ENCODE peak calls at places on chromosomes 7 and 10, in nine cellular contexts. P is AG04450; O is CD8-positive, alpha-beta T cell; Q is hepatocyte; F is Panc1; C is A549; A is heart left ventricle; I is PC-3; X is endodermal cell. N is an unnamed sample.

GRCh38 chr10:61883376-61883997 is 18.0 kb upstream of the ARID5B start:
- DNase-seq in P (no peak), Q (no peak), I (no peak), F (no peak), A (no peak), C (no peak), O (no peak), X (no peak), N (no peak)

GRCh38 chr10:4121531-4122380 is 336.7 kb upstream of the KLF6 start:
- DNase-seq in X (no peak), F (no peak), O (no peak), Q (no peak), I (peak), A (no peak), P (no peak), C (no peak), N (no peak)

GRCh38 chr10:71832967-71833366 is 18.1 kb downstream of the PSAP start:
- DNase-seq in Q (no peak), A (no peak), C (no peak), F (no peak), X (no peak), I (no peak), O (no peak), P (no peak), N (no peak)

GRCh38 chr10:132143162-132143561 is 43.6 kb upstream of the DPYSL4 start:
- DNase-seq in F (no peak), O (no peak), A (peak), P (no peak), I (no peak), Q (no peak), C (no peak), X (no peak), N (no peak)

GRCh38 chr7:121297843-121298242 is 31.0 kb upstream of the WNT16 start:
- DNase-seq in P (no peak), C (no peak), A (no peak), F (no peak), O (no peak), Q (no peak), X (no peak), I (no peak), N (no peak)

GRCh38 chr7:119783799-119784198 is 489.2 kb upstream of the KCND2 start:
- DNase-seq in Q (peak), F (no peak), A (no peak), X (no peak), O (no peak), I (peak), P (no peak), C (no peak), N (no peak)

GRCh38 chr10:77428776-77429395 is 208.7 kb downstream of the KCNMA1 start:
- DNase-seq in F (no peak), C (peak), O (no peak), Q (peak), P (peak), A (no peak), X (peak), I (peak), N (peak)

GRCh38 chr10:131312261-131312801 is 810 bp upstream of the TCERG1L start:
- DNase-seq in Q (peak), C (no peak), P (no peak), F (no peak), O (no peak), I (no peak), A (no peak), X (peak), N (no peak)

GRCh38 chr7:131721660-131722059 is 165.2 kb upstream of the PODXL start:
- DNase-seq in F (no peak), Q (no peak), P (no peak), X (no peak), I (no peak), A (no peak), O (no peak), C (no peak), N (no peak)

GRCh38 chr10:14486777-14487510 is 156.2 kb upstream of the FRMD4A start:
- DNase-seq in O (no peak), C (no peak), P (peak), Q (no peak), I (no peak), A (no peak), F (no peak), X (no peak), N (no peak)

GRCh38 chr10:95880704-95881103 is 27.1 kb upstream of the CC2D2B start:
- DNase-seq in O (no peak), Q (no peak), A (no peak), P (no peak), F (no peak), X (no peak), C (no peak), I (no peak), N (no peak)

GRCh38 chr10:119140603-119141245 is 24.8 kb downstream of the SFXN4 start:
- DNase-seq in C (no peak), F (no peak), X (peak), Q (no peak), O (no peak), I (no peak), A (no peak), P (no peak), N (no peak)

DNA sequence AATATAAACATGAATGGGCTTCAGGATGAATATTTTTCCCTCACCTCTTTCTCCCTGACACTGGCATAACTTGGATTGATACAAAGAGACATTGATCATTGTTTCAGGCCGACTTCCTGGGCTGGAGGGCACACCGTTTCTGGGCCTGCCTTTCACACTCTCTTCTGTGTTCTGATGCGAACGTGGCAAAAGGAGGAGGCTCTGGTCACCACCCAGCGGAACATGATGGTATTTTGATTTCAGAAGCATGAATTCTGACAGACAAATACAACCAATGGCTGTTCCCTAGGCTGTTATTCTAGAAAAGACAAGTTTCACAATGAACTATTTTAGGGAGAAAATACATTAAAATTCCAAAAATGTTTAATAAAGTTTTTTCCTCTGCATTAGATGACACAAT is 534.5 kb upstream of the MKI67 start:
- DNase-seq in O (no peak), F (no peak), P (no peak), I (no peak), X (no peak), A (no peak), Q (no peak), C (peak), N (peak)
- TF ChIP-seq CTCF in O (no peak), F (peak), P (no peak), I (no peak), X (no peak), A (no peak), Q (no peak), C (no peak), N (no peak)

GRCh38 chr7:44914992-44915607 is 29.8 kb upstream of the PURB start:
- DNase-seq in X (no peak), I (no peak), C (no peak), P (no peak), F (no peak), Q (no peak), O (peak), A (no peak), N (no peak)
- H3K27ac ChIP-seq in X (no peak), I (no peak), C (no peak), P (no peak), F (no peak), Q (no peak), O (no peak), A (no peak), N (no peak)

GRCh38 chr7:140673063-140673769 is 471 bp downstream of the ADCK2 start:
- DNase-seq in X (peak), Q (peak), P (no peak), A (peak), F (no peak), C (peak), O (peak), I (peak), N (peak)
- TF ChIP-seq CTCF in X (no peak), Q (peak), P (no peak), A (no peak), F (peak), C (no peak), O (no peak), I (no peak), N (no peak)

GRCh38 chr10:102505462-102506115 is 1.8 kb downstream of the SUFU start:
- DNase-seq in Q (no peak), P (no peak), O (no peak), X (no peak), A (no peak), F (no peak), C (no peak), I (no peak), N (no peak)
- H3K27ac ChIP-seq in Q (no peak), P (no peak), O (no peak), X (no peak), A (no peak), F (no peak), C (no peak), I (no peak), N (no peak)

DNA sequence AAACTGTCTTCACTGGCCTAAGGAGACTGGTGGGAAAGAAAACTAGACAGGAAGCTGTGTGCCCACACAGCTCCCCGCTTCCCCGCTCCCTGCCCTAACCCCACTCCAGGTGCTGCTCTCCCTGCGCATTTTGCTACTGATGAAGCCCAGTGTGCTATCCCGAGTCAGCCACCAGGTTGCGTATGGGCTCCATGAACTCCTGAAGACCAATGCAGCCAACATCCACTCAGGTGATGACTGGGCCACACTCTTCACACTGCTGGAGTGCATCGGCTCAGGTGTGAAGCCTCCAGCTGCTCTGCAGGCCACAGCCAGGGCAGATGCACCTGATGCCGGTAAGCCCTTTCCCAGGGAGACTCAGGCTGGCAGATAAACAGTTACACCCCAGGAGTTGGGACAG is 20.3 kb upstream of the NFKB2 start:
- DNase-seq in X (peak), P (no peak), I (no peak), Q (no peak), O (no peak), F (no peak), A (no peak), C (no peak), N (no peak)
- TF ChIP-seq CTCF in X (peak), P (no peak), I (peak), Q (no peak), O (no peak), F (no peak), A (no peak), C (no peak), N (no peak)

N was measured in RWPE1.